ENCODE peak calls at places on chromosomes 2 and 18, in five cellular contexts. One of them, this sample, is unnamed.

GRCh38 chr18:2402084-2402483 is 169.2 kb downstream of the METTL4 start:
- DNase-seq in activated CD4-positive, alpha-beta T cell treated with anti-CD3 and anti-CD28 coated beads, Interleukin-2, amount 50 U/mL, for 24 hours: no peak
- DNase-seq in AG09309: no peak
- DNase-seq in AG04450: peak
- DNase-seq in AG10803: peak
- DNase-seq in this sample: no peak

GRCh38 chr18:45359275-45360009 is 255.8 kb upstream of the SLC14A2 start:
- DNase-seq in activated CD4-positive, alpha-beta T cell treated with anti-CD3 and anti-CD28 coated beads, Interleukin-2, amount 50 U/mL, for 24 hours: no peak
- DNase-seq in AG10803: no peak
- DNase-seq in AG04450: no peak
- DNase-seq in AG09309: no peak
- DNase-seq in this sample: no peak

GRCh38 chr18:74255022-74255658 is 36.6 kb downstream of the CYB5A start:
- DNase-seq in activated CD4-positive, alpha-beta T cell treated with anti-CD3 and anti-CD28 coated beads, Interleukin-2, amount 50 U/mL, for 24 hours: no peak
- DNase-seq in AG09309: peak
- DNase-seq in AG04450: no peak
- DNase-seq in AG10803: peak
- DNase-seq in this sample: no peak

GRCh38 chr2:46493241-46493970 is 14.0 kb downstream of the TMEM247 start:
- DNase-seq in AG04450: peak
- DNase-seq in activated CD4-positive, alpha-beta T cell treated with anti-CD3 and anti-CD28 coated beads, Interleukin-2, amount 50 U/mL, for 24 hours: no peak
- DNase-seq in AG10803: peak
- DNase-seq in AG09309: peak
- DNase-seq in this sample: peak

GRCh38 chr2:39403311-39403710 is 33.8 kb downstream of the MAP4K3 start:
- DNase-seq in AG04450: no peak
- DNase-seq in AG09309: no peak
- DNase-seq in activated CD4-positive, alpha-beta T cell treated with anti-CD3 and anti-CD28 coated beads, Interleukin-2, amount 50 U/mL, for 24 hours: no peak
- DNase-seq in AG10803: no peak
- DNase-seq in this sample: no peak

GRCh38 chr2:197263077-197263476 is 47.5 kb downstream of the ANKRD44 start:
- DNase-seq in activated CD4-positive, alpha-beta T cell treated with anti-CD3 and anti-CD28 coated beads, Interleukin-2, amount 50 U/mL, for 24 hours: no peak
- DNase-seq in AG04450: no peak
- DNase-seq in AG10803: no peak
- DNase-seq in AG09309: no peak
- DNase-seq in this sample: no peak

GRCh38 chr2:65267008-65267407 is 39.4 kb downstream of the ACTR2 start:
- DNase-seq in AG09309: no peak
- DNase-seq in AG10803: no peak
- DNase-seq in AG04450: no peak
- DNase-seq in activated CD4-positive, alpha-beta T cell treated with anti-CD3 and anti-CD28 coated beads, Interleukin-2, amount 50 U/mL, for 24 hours: no peak
- DNase-seq in this sample: no peak

GRCh38 chr2:177799531-177799930 is 273.0 kb downstream of the PDE11A start:
- DNase-seq in AG09309: no peak
- DNase-seq in activated CD4-positive, alpha-beta T cell treated with anti-CD3 and anti-CD28 coated beads, Interleukin-2, amount 50 U/mL, for 24 hours: no peak
- DNase-seq in AG10803: peak
- DNase-seq in AG04450: no peak
- DNase-seq in this sample: peak

GRCh38 chr2:229620759-229621158 is 93.6 kb downstream of the DNER start:
- DNase-seq in AG10803: no peak
- DNase-seq in AG04450: no peak
- DNase-seq in AG09309: no peak
- DNase-seq in activated CD4-positive, alpha-beta T cell treated with anti-CD3 and anti-CD28 coated beads, Interleukin-2, amount 50 U/mL, for 24 hours: no peak
- DNase-seq in this sample: no peak

GRCh38 chr2:32284321-32284720 is 6.6 kb downstream of the YIPF4 start:
- DNase-seq in AG04450: no peak
- DNase-seq in activated CD4-positive, alpha-beta T cell treated with anti-CD3 and anti-CD28 coated beads, Interleukin-2, amount 50 U/mL, for 24 hours: no peak
- DNase-seq in AG10803: no peak
- DNase-seq in AG09309: no peak
- DNase-seq in this sample: no peak

GRCh38 chr2:191150451-191151314 is at the start of gene STAT4:
- DNase-seq in AG10803: no peak
- DNase-seq in activated CD4-positive, alpha-beta T cell treated with anti-CD3 and anti-CD28 coated beads, Interleukin-2, amount 50 U/mL, for 24 hours: peak
- DNase-seq in AG09309: no peak
- DNase-seq in AG04450: no peak
- DNase-seq in this sample: peak

GRCh38 chr2:39837856-39838453 is 58.9 kb upstream of the THUMPD2 start:
- DNase-seq in AG09309: peak
- DNase-seq in activated CD4-positive, alpha-beta T cell treated with anti-CD3 and anti-CD28 coated beads, Interleukin-2, amount 50 U/mL, for 24 hours: no peak
- DNase-seq in AG10803: peak
- DNase-seq in AG04450: peak
- DNase-seq in this sample: peak

GRCh38 chr2:85110991-85111560 is 22.1 kb upstream of the TCF7L1 start:
- DNase-seq in AG09309: no peak
- DNase-seq in activated CD4-positive, alpha-beta T cell treated with anti-CD3 and anti-CD28 coated beads, Interleukin-2, amount 50 U/mL, for 24 hours: no peak
- DNase-seq in AG10803: peak
- DNase-seq in AG04450: no peak
- DNase-seq in this sample: peak

GRCh38 chr18:57438669-57439616 is 3.8 kb downstream of the ONECUT2 start:
- DNase-seq in AG10803: no peak
- DNase-seq in AG09309: no peak
- DNase-seq in activated CD4-positive, alpha-beta T cell treated with anti-CD3 and anti-CD28 coated beads, Interleukin-2, amount 50 U/mL, for 24 hours: no peak
- DNase-seq in AG04450: no peak
- DNase-seq in this sample: no peak

GRCh38 chr2:3827673-3828575 is 124.5 kb downstream of the DCDC2C start:
- DNase-seq in activated CD4-positive, alpha-beta T cell treated with anti-CD3 and anti-CD28 coated beads, Interleukin-2, amount 50 U/mL, for 24 hours: no peak
- DNase-seq in AG04450: peak
- DNase-seq in AG09309: no peak
- DNase-seq in AG10803: peak
- DNase-seq in this sample: peak

GRCh38 chr2:200357845-200358244 is 51.4 kb downstream of the SPATS2L start:
- DNase-seq in AG10803: peak
- DNase-seq in AG04450: no peak
- DNase-seq in AG09309: no peak
- DNase-seq in activated CD4-positive, alpha-beta T cell treated with anti-CD3 and anti-CD28 coated beads, Interleukin-2, amount 50 U/mL, for 24 hours: no peak
- DNase-seq in this sample: peak

GRCh38 chr18:58952871-58953270 is 88.2 kb downstream of the ZNF532 start:
- DNase-seq in activated CD4-positive, alpha-beta T cell treated with anti-CD3 and anti-CD28 coated beads, Interleukin-2, amount 50 U/mL, for 24 hours: no peak
- DNase-seq in AG04450: no peak
- DNase-seq in AG10803: peak
- DNase-seq in AG09309: no peak
- DNase-seq in this sample: no peak

GRCh38 chr2:239726631-239727181 is 298.4 kb downstream of the NDUFA10 start:
- DNase-seq in AG10803: no peak
- DNase-seq in AG04450: no peak
- DNase-seq in AG09309: no peak
- DNase-seq in activated CD4-positive, alpha-beta T cell treated with anti-CD3 and anti-CD28 coated beads, Interleukin-2, amount 50 U/mL, for 24 hours: no peak
- DNase-seq in this sample: no peak

GRCh38 chr18:75314606-75315005 is 104.0 kb downstream of the TSHZ1 start:
- DNase-seq in AG04450: no peak
- DNase-seq in activated CD4-positive, alpha-beta T cell treated with anti-CD3 and anti-CD28 coated beads, Interleukin-2, amount 50 U/mL, for 24 hours: no peak
- DNase-seq in AG09309: no peak
- DNase-seq in AG10803: no peak
- DNase-seq in this sample: no peak

GRCh38 chr18:50138181-50139064 is 56.5 kb downstream of the MYO5B start:
- DNase-seq in AG04450: no peak
- DNase-seq in AG10803: peak
- DNase-seq in AG09309: no peak
- DNase-seq in activated CD4-positive, alpha-beta T cell treated with anti-CD3 and anti-CD28 coated beads, Interleukin-2, amount 50 U/mL, for 24 hours: no peak
- DNase-seq in this sample: no peak

GRCh38 chr2:172021074-172021931 is 21.6 kb downstream of the METAP1D start:
- DNase-seq in AG10803: no peak
- DNase-seq in activated CD4-positive, alpha-beta T cell treated with anti-CD3 and anti-CD28 coated beads, Interleukin-2, amount 50 U/mL, for 24 hours: no peak
- DNase-seq in AG09309: no peak
- DNase-seq in AG04450: no peak
- DNase-seq in this sample: no peak

GRCh38 chr2:200077838-200078237 is 122.5 kb downstream of the MAIP1 start:
- DNase-seq in AG10803: no peak
- DNase-seq in AG04450: peak
- DNase-seq in activated CD4-positive, alpha-beta T cell treated with anti-CD3 and anti-CD28 coated beads, Interleukin-2, amount 50 U/mL, for 24 hours: no peak
- DNase-seq in AG09309: no peak
- DNase-seq in this sample: no peak

GRCh38 chr2:217951521-217952247 is 51.1 kb downstream of the TNS1 start:
- DNase-seq in AG10803: no peak
- DNase-seq in AG04450: no peak
- DNase-seq in AG09309: no peak
- DNase-seq in activated CD4-positive, alpha-beta T cell treated with anti-CD3 and anti-CD28 coated beads, Interleukin-2, amount 50 U/mL, for 24 hours: no peak
- DNase-seq in this sample: no peak

GRCh38 chr18:35117951-35118411 is 76.8 kb downstream of the MAPRE2 start:
- DNase-seq in AG09309: peak
- DNase-seq in AG04450: peak
- DNase-seq in activated CD4-positive, alpha-beta T cell treated with anti-CD3 and anti-CD28 coated beads, Interleukin-2, amount 50 U/mL, for 24 hours: no peak
- DNase-seq in AG10803: peak
- DNase-seq in this sample: peak

GRCh38 chr2:144132357-144132756 is 387.6 kb downstream of the ZEB2 start:
- DNase-seq in activated CD4-positive, alpha-beta T cell treated with anti-CD3 and anti-CD28 coated beads, Interleukin-2, amount 50 U/mL, for 24 hours: no peak
- DNase-seq in AG09309: no peak
- DNase-seq in AG10803: peak
- DNase-seq in AG04450: no peak
- DNase-seq in this sample: no peak

GRCh38 chr2:207635468-207636200 is 10.4 kb upstream of the METTL21A start:
- DNase-seq in AG09309: no peak
- DNase-seq in AG10803: no peak
- DNase-seq in activated CD4-positive, alpha-beta T cell treated with anti-CD3 and anti-CD28 coated beads, Interleukin-2, amount 50 U/mL, for 24 hours: no peak
- DNase-seq in AG04450: no peak
- DNase-seq in this sample: no peak

GRCh38 chr2:238453842-238454241 is 27.1 kb downstream of the ASB1 start:
- DNase-seq in activated CD4-positive, alpha-beta T cell treated with anti-CD3 and anti-CD28 coated beads, Interleukin-2, amount 50 U/mL, for 24 hours: no peak
- DNase-seq in AG10803: no peak
- DNase-seq in AG04450: no peak
- DNase-seq in AG09309: no peak
- DNase-seq in this sample: no peak

GRCh38 chr18:36284671-36285295 is 12.7 kb upstream of the FHOD3 start:
- DNase-seq in AG10803: peak
- DNase-seq in AG09309: no peak
- DNase-seq in AG04450: peak
- DNase-seq in activated CD4-positive, alpha-beta T cell treated with anti-CD3 and anti-CD28 coated beads, Interleukin-2, amount 50 U/mL, for 24 hours: peak
- DNase-seq in this sample: peak

GRCh38 chr2:175880-176800 is 87.7 kb downstream of the SH3YL1 start:
- DNase-seq in AG10803: peak
- DNase-seq in AG09309: no peak
- DNase-seq in AG04450: no peak
- DNase-seq in activated CD4-positive, alpha-beta T cell treated with anti-CD3 and anti-CD28 coated beads, Interleukin-2, amount 50 U/mL, for 24 hours: peak
- DNase-seq in this sample: peak

GRCh38 chr2:217248312-217248935 is 388.6 kb upstream of the TNP1 start:
- DNase-seq in AG04450: peak
- DNase-seq in AG09309: no peak
- DNase-seq in activated CD4-positive, alpha-beta T cell treated with anti-CD3 and anti-CD28 coated beads, Interleukin-2, amount 50 U/mL, for 24 hours: no peak
- DNase-seq in AG10803: peak
- DNase-seq in this sample: no peak

GRCh38 chr2:1162768-1163584 is 212.3 kb downstream of the SNTG2 start:
- DNase-seq in AG04450: no peak
- DNase-seq in AG10803: no peak
- DNase-seq in AG09309: no peak
- DNase-seq in activated CD4-positive, alpha-beta T cell treated with anti-CD3 and anti-CD28 coated beads, Interleukin-2, amount 50 U/mL, for 24 hours: peak
- DNase-seq in this sample: no peak

GRCh38 chr2:66897181-66897580 is 462.3 kb downstream of the MEIS1 start:
- DNase-seq in AG10803: peak
- DNase-seq in AG09309: no peak
- DNase-seq in activated CD4-positive, alpha-beta T cell treated with anti-CD3 and anti-CD28 coated beads, Interleukin-2, amount 50 U/mL, for 24 hours: no peak
- DNase-seq in AG04450: no peak
- DNase-seq in this sample: no peak

GRCh38 chr2:240928476-240929363 is 22.6 kb downstream of the CROCC2 start:
- DNase-seq in activated CD4-positive, alpha-beta T cell treated with anti-CD3 and anti-CD28 coated beads, Interleukin-2, amount 50 U/mL, for 24 hours: no peak
- DNase-seq in AG04450: no peak
- DNase-seq in AG09309: no peak
- DNase-seq in AG10803: no peak
- DNase-seq in this sample: no peak